ENCODE peak calls at places on chromosomes 13 and 19, in five cellular contexts. N, U, A, W and X are unnamed samples.

GRCh38 chr19:13164370-13165090 is 14.3 kb downstream of the IER2 start:
- DNase-seq in W (no peak), A (peak), N (peak), U (peak), X (peak)

GRCh38 chr19:30253581-30253996 is 118.6 kb upstream of the ZNF536 start:
- DNase-seq in N (peak), A (no peak), U (no peak), W (no peak), X (no peak)

GRCh38 chr13:28313579-28313978 is 175.2 kb downstream of the PAN3 start:
- DNase-seq in N (peak), A (no peak), W (no peak), U (no peak), X (no peak)

GRCh38 chr19:12647490-12648071 is 19.0 kb downstream of the MAN2B1 start:
- DNase-seq in U (peak), W (no peak), A (no peak), N (peak), X (no peak)

GRCh38 chr13:112702341-112702982 is 12.6 kb downstream of the ATP11A start:
- DNase-seq in W (no peak), N (no peak), A (no peak), U (no peak), X (no peak)

GRCh38 chr13:113926951-113927660 is 46.8 kb downstream of the C13orf46 start:
- DNase-seq in A (no peak), U (no peak), N (no peak), W (no peak), X (no peak)

GRCh38 chr19:1568320-1569019 is at the start of gene MEX3D:
- DNase-seq in N (peak), A (peak), U (no peak), W (no peak), X (no peak)

GRCh38 chr19:10389863-10390262 is 9.5 kb upstream of the TYK2 start:
- DNase-seq in A (no peak), U (no peak), N (no peak), W (no peak), X (no peak)

GRCh38 chr13:94968757-94969086 is 256.4 kb upstream of the SOX21 start:
- DNase-seq in W (no peak), A (no peak), N (no peak), U (no peak), X (no peak)

GRCh38 chr13:42754801-42755513 is 26.4 kb upstream of the FAM216B start:
- DNase-seq in N (no peak), A (no peak), U (no peak), W (no peak), X (no peak)

GRCh38 chr13:112457485-112457884 is 81.3 kb downstream of the SPACA7 start:
- DNase-seq in N (no peak), W (no peak), A (no peak), U (no peak), X (no peak)

GRCh38 chr13:76632388-76633044 is 253.7 kb downstream of the KCTD12 start:
- DNase-seq in W (no peak), N (no peak), A (no peak), U (no peak), X (no peak)

GRCh38 chr13:38255600-38255999 is 94.1 kb upstream of the UFM1 start:
- DNase-seq in W (no peak), U (no peak), A (no peak), N (no peak), X (no peak)
- TF ChIP-seq SUZ12 in W (no peak), U (no peak), A (no peak), N (no peak), X (no peak)

GRCh38 chr13:20074956-20075355 is 85.9 kb downstream of the GJA3 start:
- DNase-seq in W (no peak), A (no peak), U (no peak), N (no peak), X (no peak)

GRCh38 chr13:20080377-20081164 is 80.3 kb downstream of the GJA3 start:
- DNase-seq in W (no peak), U (no peak), N (no peak), A (no peak), X (no peak)
- TF ChIP-seq SUZ12 in W (no peak), U (no peak), N (no peak), A (no peak), X (no peak)

GRCh38 chr19:15923702-15924101 is 10.6 kb downstream of the CYP4F11 start:
- DNase-seq in W (no peak), N (no peak), A (no peak), U (no peak), X (no peak)

GRCh38 chr19:15915109-15915508 is 17.2 kb upstream of the CYP4F2 start:
- DNase-seq in A (no peak), N (no peak), U (no peak), W (no peak), X (no peak)

GRCh38 chr19:15922021-15922420 is 12.3 kb downstream of the CYP4F11 start:
- DNase-seq in U (no peak), A (no peak), W (no peak), N (no peak), X (no peak)

GRCh38 chr19:15913830-15914229 is 16.0 kb upstream of the CYP4F2 start:
- DNase-seq in U (no peak), A (no peak), W (no peak), N (no peak), X (no peak)

DNA sequence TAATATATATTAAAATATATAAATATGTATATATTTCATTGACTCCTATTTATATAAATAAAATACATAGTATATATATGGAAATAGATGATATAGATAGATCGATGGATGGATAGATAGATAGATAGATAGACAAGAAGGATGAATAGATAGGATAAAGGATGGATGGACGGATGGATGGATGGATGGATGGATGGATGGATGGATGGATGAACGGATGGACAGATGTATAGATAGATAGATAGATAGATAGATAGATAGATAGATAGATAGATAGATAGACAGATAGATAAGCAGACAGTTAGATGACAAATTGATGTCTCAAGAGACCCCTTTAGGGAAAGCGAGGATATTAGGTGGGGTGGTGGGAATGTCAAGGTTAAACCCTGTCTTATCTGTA is 15.1 kb downstream of the CYP4F11 start:
- DNase-seq in N (no peak), U (no peak), A (no peak), W (no peak), X (no peak)
- TF ChIP-seq SUZ12 in N (no peak), U (no peak), A (no peak), W (no peak), X (no peak)

DNA sequence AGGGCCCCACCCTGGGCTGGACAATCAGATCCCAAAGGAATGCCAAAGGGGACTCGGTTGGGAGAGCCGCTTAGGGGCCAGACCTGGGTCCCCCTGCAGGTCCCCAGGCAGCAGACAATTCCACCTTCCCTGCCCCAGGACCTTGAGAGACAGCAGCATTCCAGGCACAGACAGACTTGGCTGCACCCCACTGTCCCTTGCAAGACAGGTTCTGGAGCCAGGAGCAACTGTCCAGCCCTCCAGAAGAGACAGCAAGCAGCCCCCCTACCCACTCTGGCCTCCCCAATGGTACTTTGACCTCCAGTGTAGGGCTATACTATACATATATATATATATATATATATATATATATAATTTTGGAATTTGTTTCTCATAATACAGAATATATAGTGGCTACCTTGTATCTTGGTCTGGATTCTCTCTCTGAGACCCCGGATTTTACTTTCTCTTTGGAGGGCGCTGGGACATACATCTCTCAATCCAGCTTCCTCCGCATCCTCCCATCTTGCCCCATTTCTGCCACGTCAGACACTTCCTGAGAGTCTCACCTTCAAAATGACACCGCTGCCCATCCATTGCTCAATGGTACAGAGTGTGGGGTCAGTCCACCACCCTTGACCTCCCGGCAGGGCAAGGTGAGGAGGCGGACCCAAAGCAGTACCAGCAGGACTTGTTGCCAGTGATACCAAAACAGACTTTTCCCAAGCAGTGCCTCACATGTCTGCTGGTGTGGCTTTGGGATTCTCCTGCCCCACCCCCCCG is 12.7 kb downstream of the SMIM24 start:
- DNase-seq in W (no peak), N (no peak), A (no peak), U (no peak), X (no peak)
- TF ChIP-seq SUZ12 in W (no peak), N (no peak), A (no peak), U (no peak), X (no peak)

GRCh38 chr13:98649861-98650260 is 73.0 kb upstream of the STK24 start:
- DNase-seq in U (no peak), W (no peak), N (no peak), A (no peak), X (no peak)

GRCh38 chr13:98648676-98649075 is 71.8 kb upstream of the STK24 start:
- DNase-seq in A (no peak), W (no peak), N (no peak), U (no peak), X (no peak)

GRCh38 chr13:98647121-98647520 is 70.2 kb upstream of the STK24 start:
- DNase-seq in N (no peak), U (no peak), A (no peak), W (no peak), X (no peak)

GRCh38 chr13:98650376-98651107 is 73.6 kb upstream of the STK24 start:
- DNase-seq in W (no peak), N (no peak), U (no peak), A (no peak), X (no peak)

GRCh38 chr13:98648141-98648540 is 71.2 kb upstream of the STK24 start:
- DNase-seq in N (no peak), W (no peak), U (no peak), A (peak), X (no peak)
- TF ChIP-seq SUZ12 in N (no peak), W (no peak), U (no peak), A (no peak), X (no peak)

GRCh38 chr13:58032676-58033440 is 401.3 kb downstream of the PCDH17 start:
- DNase-seq in U (no peak), N (no peak), W (no peak), A (no peak), X (no peak)
- TF ChIP-seq SUZ12 in U (no peak), N (no peak), W (no peak), A (no peak), X (no peak)